ENCODE peak calls at places on chromosomes 11 and 22, in five cellular contexts. H is AG04450, A is HL-60, U is GM23338, Z is OCI-LY7. C is an unnamed sample.

GRCh38 chr22:22087854-22088657 is 105.5 kb upstream of the TOP3B start:
- DNase-seq in H (no peak), A (no peak), U (no peak), Z (no peak), C (no peak)

GRCh38 chr11:44632466-44633123 is 67.1 kb downstream of the CD82 start:
- DNase-seq in H (no peak), A (peak; percentile 49), U (peak; percentile 76), Z (peak; percentile 17), C (no peak)

GRCh38 chr22:17772963-17773605 is 1.2 kb downstream of the BID start:
- DNase-seq in H (no peak), A (no peak), U (peak; percentile 42), Z (no peak), C (no peak)

GRCh38 chr11:62103141-62103540 is 20.7 kb upstream of the INCENP start:
- DNase-seq in H (no peak), A (no peak), U (no peak), Z (no peak), C (no peak)

GRCh38 chr11:119673389-119674336 is 55.3 kb downstream of the NECTIN1 start:
- DNase-seq in H (no peak), A (peak; percentile 91), U (no peak), Z (peak; percentile 93), C (no peak)

GRCh38 chr11:68546555-68546954 is 86.0 kb downstream of the PPP6R3 start:
- DNase-seq in H (no peak), A (peak; percentile 44), U (no peak), Z (no peak), C (no peak)

GRCh38 chr11:105923814-105924213 is 98.2 kb downstream of the MSANTD4 start:
- DNase-seq in H (no peak), A (no peak), U (no peak), Z (no peak), C (no peak)

GRCh38 chr11:31870609-31871309 is 59.6 kb upstream of the PAX6 start:
- DNase-seq in H (peak; percentile 2), A (peak; percentile 38), U (peak; percentile 95), Z (no peak), C (no peak)

GRCh38 chr11:47056261-47056915 is 119.8 kb downstream of the CSTPP1 start:
- DNase-seq in H (peak; percentile 72), A (no peak), U (no peak), Z (no peak), C (no peak)

GRCh38 chr11:64763804-64764611 is 4.2 kb upstream of the PYGM start:
- DNase-seq in H (no peak), A (peak; percentile 58), U (no peak), Z (no peak), C (peak; percentile 16)

GRCh38 chr11:12897867-12898266 is 111.2 kb upstream of the RASSF10 start:
- DNase-seq in H (no peak), A (no peak), U (no peak), Z (no peak), C (no peak)

GRCh38 chr11:47714554-47715081 is 551 bp downstream of the AGBL2 start:
- DNase-seq in H (no peak), A (peak; percentile 42), U (peak; percentile 48), Z (no peak), C (peak; percentile 31)

GRCh38 chr22:35708453-35708852 is 9.2 kb upstream of the APOL5 start:
- DNase-seq in H (no peak), A (no peak), U (no peak), Z (no peak), C (no peak)

GRCh38 chr11:1854132-1854948 is 1.5 kb downstream of the LSP1 start:
- DNase-seq in H (no peak), A (no peak), U (no peak), Z (peak; percentile 78), C (no peak)

GRCh38 chr11:60127311-60127811 is 38.9 kb downstream of the MS4A2 start:
- DNase-seq in H (no peak), A (peak; percentile 16), U (no peak), Z (no peak), C (no peak)

GRCh38 chr11:60124802-60125432 is 36.5 kb downstream of the MS4A2 start:
- DNase-seq in H (no peak), A (no peak), U (no peak), Z (peak; percentile 43), C (no peak)

GRCh38 chr11:60122414-60123036 is 34.1 kb downstream of the MS4A2 start:
- DNase-seq in H (no peak), A (no peak), U (no peak), Z (no peak), C (no peak)

GRCh38 chr11:60128376-60128775 is 39.9 kb downstream of the MS4A2 start:
- DNase-seq in H (no peak), A (no peak), U (no peak), Z (no peak), C (no peak)

DNA sequence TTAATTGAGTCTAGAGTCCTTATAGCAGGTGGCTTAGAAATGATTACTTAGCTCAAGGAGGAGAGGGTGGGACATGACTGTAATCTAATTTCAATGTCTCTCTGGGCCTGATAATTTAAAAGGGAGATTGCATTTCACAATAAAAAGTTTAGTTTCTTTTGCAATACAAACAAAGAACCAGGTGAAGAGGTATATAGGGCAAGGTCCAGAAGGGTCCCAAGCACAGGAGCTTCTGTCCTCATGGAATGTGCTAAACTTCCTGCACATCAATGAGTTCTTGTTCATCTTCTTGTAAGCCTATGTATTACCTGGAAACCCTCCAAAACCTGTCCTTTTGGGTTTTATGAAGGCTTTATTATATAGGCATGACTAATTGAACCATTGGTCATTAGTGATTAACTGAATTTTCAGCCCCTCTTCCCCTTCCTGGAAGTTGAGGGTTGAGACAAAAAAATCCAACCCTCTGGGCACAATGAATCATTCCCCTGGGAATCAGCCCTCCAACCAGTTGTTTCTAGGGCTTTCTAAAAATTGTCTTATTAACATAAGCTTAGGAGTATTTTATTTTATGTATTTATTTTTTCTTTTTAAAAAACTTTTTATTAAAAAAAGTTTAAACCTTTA is 37.6 kb downstream of the MS4A2 start:
- DNase-seq in H (no peak), A (no peak), U (no peak), Z (no peak), C (no peak)
- TF ChIP-seq CTCF in H (no peak), A (no peak), U (no peak), Z (no peak), C (no peak)

DNA sequence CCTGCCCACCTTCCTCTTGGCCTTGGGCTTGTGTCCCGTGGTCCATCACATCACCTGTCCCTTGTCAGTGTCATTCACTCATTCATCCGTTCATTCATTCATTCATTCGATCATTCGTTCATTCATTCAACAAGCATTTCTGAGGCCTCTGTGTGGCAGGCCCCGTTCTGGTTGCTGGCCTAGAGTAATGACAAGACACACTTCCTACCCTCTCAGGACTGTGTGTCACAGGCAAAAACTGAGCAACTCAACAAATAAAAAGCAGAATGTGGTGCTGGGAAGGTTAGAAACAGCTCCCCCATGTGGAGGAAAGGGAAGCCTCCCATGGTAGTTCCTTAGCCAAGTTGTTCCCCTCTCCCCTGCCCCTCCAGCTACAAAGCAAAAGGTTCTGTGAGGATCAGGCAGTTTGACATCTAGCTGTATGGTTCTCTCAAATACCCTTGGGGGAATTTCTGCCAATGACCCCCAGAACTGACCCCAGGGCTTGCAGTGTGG is 1.6 kb upstream of the OMP start:
- DNase-seq in H (no peak), A (peak; percentile 13), U (peak; percentile 74), Z (peak; percentile 14), C (no peak)
- TF ChIP-seq CTCF in H (peak; percentile 58), A (peak; percentile 34), U (peak; percentile 79), Z (peak; percentile 74), C (no peak)

GRCh38 chr11:100329352-100329751 is 357.7 kb upstream of the ARHGAP42 start:
- DNase-seq in H (no peak), A (no peak), U (no peak), Z (no peak), C (no peak)

GRCh38 chr11:100328626-100329340 is 358.3 kb upstream of the ARHGAP42 start:
- DNase-seq in H (no peak), A (no peak), U (peak; percentile 17), Z (no peak), C (no peak)
- TF ChIP-seq CTCF in H (no peak), A (no peak), U (peak; percentile 39), Z (no peak), C (no peak)

DNA sequence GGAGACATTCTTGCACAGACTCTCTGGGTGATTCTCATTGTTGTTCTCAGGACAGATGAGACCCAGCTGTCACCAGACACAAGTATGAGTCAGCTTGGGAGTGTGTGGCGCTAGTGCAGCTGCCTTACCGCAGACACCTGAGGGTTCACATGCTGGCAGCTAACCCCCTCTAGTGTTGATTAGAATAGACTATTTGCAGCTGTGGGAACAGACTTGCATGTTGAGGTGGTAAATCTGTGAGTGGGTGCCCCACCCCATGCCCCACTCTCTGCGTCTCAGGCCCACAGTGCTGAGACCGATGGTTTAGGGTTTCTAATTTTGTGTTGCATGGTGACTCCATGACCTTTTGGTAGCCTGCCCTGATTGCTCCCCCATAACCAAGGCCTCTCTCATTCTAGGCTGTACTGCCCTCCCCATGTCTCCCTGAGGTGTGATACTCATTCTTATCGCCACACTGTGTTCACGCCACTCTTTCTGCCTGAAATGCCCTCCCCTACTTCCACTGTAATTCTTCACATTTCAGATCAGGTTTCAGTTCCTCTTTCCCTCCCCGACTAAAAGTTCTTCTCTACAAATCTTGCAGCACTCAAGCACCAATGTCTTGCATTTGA is 73.7 kb upstream of the KIRREL3 start:
- DNase-seq in H (peak; percentile 26), A (no peak), U (peak; percentile 50), Z (peak; percentile 77), C (no peak)
- TF ChIP-seq CTCF in H (peak; percentile 48), A (no peak), U (peak; percentile 48), Z (peak; percentile 76), C (no peak)

GRCh38 chr22:27617214-27617881 is 184.2 kb downstream of the MN1 start:
- DNase-seq in H (no peak), A (no peak), U (no peak), Z (no peak), C (no peak)
- TF ChIP-seq CTCF in H (no peak), A (no peak), U (peak; percentile 29), Z (peak; percentile 60), C (no peak)